ENCODE peak calls at places on chromosome 15, in nine cellular contexts. A is upper lobe of left lung, I is A549, L is K562, X is GM12891, O is adrenal gland, F is breast epithelium, R is H1, J is lower leg skin. D is an unnamed sample.

GRCh38 chr15:70291696-70292510 is 194.2 kb upstream of the TLE3 start:
- DNase-seq in O (no peak), A (no peak), X (no peak), I (no peak), L (no peak), R (no peak), J (no peak), F (no peak), D (no peak)

GRCh38 chr15:41954036-41954435 is 18.3 kb downstream of the EHD4 start:
- DNase-seq in A (no peak), J (peak), X (no peak), I (no peak), R (no peak), F (no peak), L (no peak), O (no peak), D (no peak)

GRCh38 chr15:101187820-101188516 is 63.9 kb downstream of the CHSY1 start:
- DNase-seq in L (no peak), J (no peak), F (no peak), A (no peak), O (no peak), R (no peak), I (no peak), X (no peak), D (peak)

GRCh38 chr15:50979041-50979440 is 70.6 kb downstream of the AP4E1 start:
- DNase-seq in F (no peak), J (no peak), R (no peak), L (no peak), O (no peak), X (no peak), A (no peak), I (no peak), D (peak)

GRCh38 chr15:67004142-67004541 is 61.3 kb upstream of the SMAD3 start:
- DNase-seq in J (no peak), A (no peak), X (no peak), I (no peak), L (no peak), F (no peak), R (no peak), O (no peak), D (no peak)

GRCh38 chr15:84734794-84735479 is 13.5 kb upstream of the ZNF592 start:
- DNase-seq in F (peak), O (peak), I (peak), A (peak), L (peak), J (peak), X (no peak), R (peak), D (peak)

GRCh38 chr15:59995568-59996349 is 8.4 kb upstream of the FOXB1 start:
- DNase-seq in A (no peak), F (no peak), X (no peak), L (no peak), J (no peak), I (no peak), O (no peak), R (peak), D (no peak)

GRCh38 chr15:31571676-31572075 is 245.0 kb downstream of the KLF13 start:
- DNase-seq in I (peak), R (no peak), A (no peak), J (no peak), X (no peak), L (no peak), F (no peak), O (no peak), D (no peak)

GRCh38 chr15:96329403-96329981 is 1.0 kb upstream of the NR2F2 start:
- DNase-seq in A (no peak), L (no peak), R (no peak), J (no peak), F (no peak), I (peak), O (no peak), X (no peak), D (no peak)

GRCh38 chr15:80596521-80596976 is 98.6 kb upstream of the ABHD17C start:
- DNase-seq in I (peak), O (no peak), F (no peak), A (no peak), X (no peak), J (peak), R (no peak), L (no peak), D (no peak)

GRCh38 chr15:63084806-63085205 is 36.9 kb upstream of the LACTB start:
- DNase-seq in F (no peak), A (no peak), L (no peak), O (no peak), J (no peak), R (no peak), X (no peak), I (no peak), D (no peak)

GRCh38 chr15:41969851-41970431 is 2.4 kb downstream of the EHD4 start:
- DNase-seq in I (no peak), L (no peak), R (peak), X (no peak), F (peak), J (peak), O (no peak), A (no peak), D (no peak)

GRCh38 chr15:71079208-71080044 is 35.8 kb upstream of the THSD4 start:
- DNase-seq in L (no peak), X (no peak), A (no peak), F (no peak), J (no peak), R (no peak), O (no peak), I (peak), D (no peak)

GRCh38 chr15:33729648-33730047 is 238.6 kb upstream of the CHRM5 start:
- DNase-seq in X (no peak), O (no peak), L (no peak), A (no peak), R (no peak), F (no peak), J (no peak), I (peak), D (peak)

GRCh38 chr15:45831787-45832186 is 197.0 kb downstream of the SQOR start:
- DNase-seq in R (no peak), L (no peak), X (no peak), J (no peak), A (no peak), I (no peak), F (no peak), O (no peak), D (no peak)

GRCh38 chr15:45834622-45835021 is 199.8 kb downstream of the SQOR start:
- DNase-seq in I (no peak), X (no peak), A (no peak), J (no peak), O (no peak), L (no peak), R (no peak), F (no peak), D (no peak)

GRCh38 chr15:45827275-45827674 is 192.4 kb downstream of the SQOR start:
- DNase-seq in L (no peak), R (no peak), I (no peak), X (no peak), A (no peak), O (no peak), F (no peak), J (no peak), D (no peak)

DNA sequence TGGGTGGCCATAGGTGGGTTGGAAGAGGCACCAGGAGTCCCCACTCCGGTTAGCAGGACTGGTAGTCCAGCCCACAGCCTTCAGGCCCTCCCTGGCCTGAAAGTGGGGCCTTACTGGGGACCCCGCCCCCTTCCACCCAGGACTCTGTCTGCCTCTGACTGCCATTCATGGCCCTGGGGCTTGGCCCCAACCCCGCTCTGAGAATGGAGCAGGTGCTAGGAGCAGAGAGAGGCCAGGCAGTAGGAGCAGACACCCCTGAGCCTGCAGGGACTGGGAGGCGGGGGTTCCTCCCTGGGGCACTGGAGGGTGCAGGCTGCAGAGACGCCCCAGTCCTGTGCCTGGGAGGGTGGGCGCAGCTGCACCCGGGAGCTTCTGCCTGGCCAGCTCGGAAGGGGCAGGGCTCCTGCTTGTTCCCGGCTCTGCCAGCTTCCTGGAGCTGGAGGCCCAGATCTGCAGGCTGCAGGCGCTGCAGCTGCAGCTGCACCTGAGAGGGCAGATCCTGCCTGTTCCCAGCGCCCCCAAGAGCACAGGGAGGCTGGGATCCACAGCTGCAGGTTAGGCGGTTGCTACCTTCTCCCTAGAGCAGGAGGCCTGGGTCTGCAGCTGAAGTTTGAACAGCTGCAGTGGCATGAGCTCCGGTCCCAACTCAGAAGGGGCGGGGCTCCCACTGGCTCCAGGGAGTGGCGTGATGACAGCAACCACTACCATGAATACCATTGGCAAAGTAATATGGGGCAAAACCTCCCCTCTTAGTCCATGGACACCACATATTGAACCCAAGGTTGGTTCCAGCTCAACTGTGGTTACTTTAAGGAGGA is 194.7 kb downstream of the SQOR start:
- DNase-seq in R (no peak), L (no peak), A (no peak), O (no peak), X (no peak), F (no peak), J (no peak), I (no peak), D (no peak)
- TF ChIP-seq POLR2A in R (no peak), L (no peak), A (no peak), O (no peak), X (no peak), F (no peak), J (no peak), I (no peak), D (no peak)

GRCh38 chr15:45166792-45167630 is 20.8 kb downstream of the SHF start:
- DNase-seq in J (peak), X (peak), A (peak), L (peak), O (peak), I (peak), R (peak), F (peak), D (peak)
- TF ChIP-seq POLR2A in J (no peak), X (peak), A (peak), L (peak), O (peak), I (peak), R (peak), F (peak), D (peak)

GRCh38 chr15:47401427-47401826 is 315.9 kb upstream of the SEMA6D start:
- DNase-seq in X (no peak), I (no peak), F (no peak), L (no peak), J (no peak), R (no peak), A (no peak), O (no peak), D (no peak)
- TF ChIP-seq POLR2A in X (no peak), I (no peak), F (no peak), L (no peak), J (no peak), R (no peak), A (no peak), O (no peak), D (no peak)

GRCh38 chr15:53115563-53115962 is 325.4 kb upstream of the ONECUT1 start:
- DNase-seq in A (no peak), X (no peak), R (no peak), L (no peak), I (no peak), O (no peak), J (no peak), F (no peak), D (no peak)
- TF ChIP-seq POLR2A in A (no peak), X (no peak), R (no peak), L (no peak), I (no peak), O (no peak), J (no peak), F (no peak), D (no peak)

DNA sequence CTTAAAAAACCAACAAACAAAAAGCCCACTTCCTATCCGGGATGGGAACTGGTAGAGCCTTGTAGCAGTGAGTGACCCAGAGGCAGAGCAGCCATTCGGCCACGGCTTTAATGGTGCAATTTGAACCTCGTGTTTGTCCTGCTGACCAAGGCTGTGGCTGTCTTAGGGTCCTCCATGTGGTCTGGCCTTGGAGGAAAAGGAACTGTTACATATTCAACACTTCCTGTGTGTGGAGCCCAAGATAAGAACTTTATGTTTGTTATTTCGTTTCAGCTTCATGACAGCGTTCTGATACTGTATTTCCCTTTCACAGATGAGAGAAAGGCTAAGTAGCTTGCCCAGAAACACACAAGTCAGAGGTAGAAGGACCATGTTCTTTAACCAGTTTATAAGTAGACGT is 269.8 kb downstream of the SV2B start:
- DNase-seq in I (no peak), F (no peak), X (no peak), O (no peak), J (no peak), A (no peak), L (no peak), R (no peak), D (no peak)
- TF ChIP-seq POLR2A in I (no peak), F (no peak), X (no peak), O (no peak), J (no peak), A (no peak), L (no peak), R (no peak), D (no peak)

GRCh38 chr15:43824302-43825246 is at the start of gene MFAP1:
- DNase-seq in O (peak), X (peak), L (peak), I (peak), R (peak), A (peak), J (peak), F (peak), D (peak)

GRCh38 chr15:43826029-43826507 is 734 bp upstream of the WDR76 start:
- DNase-seq in I (no peak), F (no peak), A (no peak), X (no peak), R (no peak), J (peak), L (no peak), O (no peak), D (no peak)

GRCh38 chr15:43821505-43821904 is 3.0 kb downstream of the MFAP1 start:
- DNase-seq in O (no peak), J (no peak), I (no peak), A (no peak), F (no peak), L (no peak), X (no peak), R (no peak), D (no peak)
- TF ChIP-seq POLR2A in O (no peak), J (no peak), I (no peak), A (no peak), F (no peak), L (no peak), X (no peak), R (no peak), D (no peak)